ENCODE peak calls at places on chromosomes 13 and 19, in seven cellular contexts. V, B, C, Q, G, S and H are unnamed samples.

GRCh38 chr13:33918199-33918932 is 100.4 kb downstream of the RFC3 start:
- DNase-seq in V (no peak), B (no peak), C (no peak), Q (no peak), G (peak; percentile 63), S (no peak), H (no peak)

GRCh38 chr19:8163781-8164180 is 14.4 kb upstream of the FBN3 start:
- DNase-seq in V (peak; percentile 20), B (no peak), C (no peak), Q (no peak), G (no peak), S (no peak), H (no peak)

GRCh38 chr19:18506101-18506534 is 15.8 kb downstream of the ELL start:
- DNase-seq in V (no peak), B (no peak), C (peak; percentile 78), Q (no peak), G (no peak), S (no peak), H (no peak)

GRCh38 chr19:47613165-47614146 is 4.5 kb downstream of the BICRA start:
- DNase-seq in V (peak; percentile 43), B (no peak), C (no peak), Q (no peak), G (no peak), S (peak; percentile 71), H (no peak)

GRCh38 chr19:47539747-47540311 is 25.0 kb upstream of the NAPA start:
- DNase-seq in V (no peak), B (no peak), C (no peak), Q (no peak), G (no peak), S (no peak), H (no peak)

GRCh38 chr19:31943305-31943704 is 402.1 kb upstream of the ZNF507 start:
- DNase-seq in V (no peak), B (no peak), C (no peak), Q (no peak), G (no peak), S (no peak), H (peak; percentile 43)

GRCh38 chr13:79709526-79709925 is 228.6 kb downstream of the NDFIP2 start:
- DNase-seq in V (no peak), B (no peak), C (no peak), Q (no peak), G (no peak), S (no peak), H (no peak)

GRCh38 chr13:97855570-97855970 is 97.9 kb upstream of the IPO5 start:
- DNase-seq in V (peak; percentile 36), B (no peak), C (no peak), Q (peak; percentile 25), G (no peak), S (no peak), H (peak; percentile 62)

GRCh38 chr19:51359294-51359693 is 6.9 kb downstream of the ETFB start:
- DNase-seq in V (no peak), B (no peak), C (no peak), Q (no peak), G (no peak), S (no peak), H (peak; percentile 54)

GRCh38 chr13:25252229-25252628 is 35.1 kb downstream of the MTMR6 start:
- DNase-seq in V (no peak), B (no peak), C (no peak), Q (no peak), G (no peak), S (no peak), H (no peak)

GRCh38 chr13:20636079-20636478 is 67.4 kb upstream of the IL17D start:
- DNase-seq in V (no peak), B (no peak), C (no peak), Q (no peak), G (no peak), S (no peak), H (no peak)

GRCh38 chr13:50104493-50104892 is 89.2 kb downstream of the KCNRG start:
- DNase-seq in V (no peak), B (no peak), C (no peak), Q (no peak), G (no peak), S (no peak), H (no peak)

GRCh38 chr19:4748589-4748988 is 24.9 kb upstream of the DPP9 start:
- DNase-seq in V (no peak), B (no peak), C (no peak), Q (no peak), G (no peak), S (no peak), H (no peak)

GRCh38 chr13:21683034-21683733 is 12.3 kb downstream of the FGF9 start:
- DNase-seq in V (no peak), B (no peak), C (no peak), Q (no peak), G (no peak), S (no peak), H (no peak)

GRCh38 chr19:11705474-11705873 is 33.3 kb downstream of the ZNF823 start:
- DNase-seq in V (no peak), B (no peak), C (no peak), Q (no peak), G (no peak), S (no peak), H (no peak)

GRCh38 chr13:25117312-25117711 is 21.4 kb downstream of the PABPC3 start:
- DNase-seq in V (no peak), B (no peak), C (no peak), Q (no peak), G (no peak), S (no peak), H (no peak)

GRCh38 chr13:39577833-39578232 is 25.2 kb downstream of the LHFPL6 start:
- DNase-seq in V (no peak), B (no peak), C (no peak), Q (peak; percentile 56), G (no peak), S (no peak), H (no peak)

GRCh38 chr19:47755762-47756626 is 10.6 kb downstream of the NOP53 start:
- DNase-seq in V (no peak), B (no peak), C (no peak), Q (no peak), G (peak; percentile 63), S (no peak), H (no peak)

GRCh38 chr19:45632468-45633196 is 6.6 kb downstream of the EML2 start:
- DNase-seq in V (peak; percentile 30), B (no peak), C (no peak), Q (peak; percentile 77), G (peak; percentile 84), S (peak; percentile 99), H (peak; percentile 70)

GRCh38 chr13:110576070-110576394 is 14.5 kb upstream of the RAB20 start:
- DNase-seq in V (no peak), B (no peak), C (no peak), Q (no peak), G (no peak), S (no peak), H (no peak)

GRCh38 chr13:110574161-110574560 is 12.6 kb upstream of the RAB20 start:
- DNase-seq in V (no peak), B (no peak), C (no peak), Q (no peak), G (no peak), S (no peak), H (peak; percentile 57)

GRCh38 chr13:110572778-110573118 is 11.2 kb upstream of the RAB20 start:
- DNase-seq in V (no peak), B (no peak), C (no peak), Q (no peak), G (no peak), S (no peak), H (no peak)

GRCh38 chr13:110576736-110577476 is 15.4 kb upstream of the RAB20 start:
- DNase-seq in V (no peak), B (no peak), C (no peak), Q (no peak), G (no peak), S (no peak), H (peak; percentile 54)

GRCh38 chr13:110575322-110576069 is 14.0 kb upstream of the RAB20 start:
- DNase-seq in V (no peak), B (no peak), C (peak; percentile 83), Q (peak; percentile 43), G (no peak), S (no peak), H (peak; percentile 52)
- TF ChIP-seq POLR2A in V (no peak), B (no peak), C (no peak), Q (no peak), G (no peak), S (no peak), H (no peak)

GRCh38 chr19:23547816-23548430 is 139.1 kb downstream of the ZNF675 start:
- DNase-seq in V (no peak), B (no peak), C (no peak), Q (no peak), G (no peak), S (no peak), H (no peak)
- H3K9me3 ChIP-seq in V (no peaks in the 10 kb centered on the region), B (no peaks in the 10 kb centered on the region), C (no peaks in the 10 kb centered on the region), Q (no peaks in the 10 kb centered on the region), G (no peaks in the 10 kb centered on the region), S (peaks cover 62% of the 10 kb centered on the region), H (no peaks in the 10 kb centered on the region)

GRCh38 chr19:2233601-2234280 is 2.4 kb downstream of the PLEKHJ1 start:
- DNase-seq in V (no peak), B (no peak), C (no peak), Q (no peak), G (no peak), S (no peak), H (no peak)

GRCh38 chr19:2230029-2230531 is 6.0 kb downstream of the PLEKHJ1 start:
- DNase-seq in V (no peak), B (no peak), C (no peak), Q (no peak), G (no peak), S (no peak), H (no peak)

GRCh38 chr19:2232286-2233151 is 3.6 kb downstream of the PLEKHJ1 start:
- DNase-seq in V (no peak), B (no peak), C (no peak), Q (no peak), G (no peak), S (no peak), H (no peak)

GRCh38 chr19:2230807-2231533 is 5.2 kb downstream of the PLEKHJ1 start:
- DNase-seq in V (no peak), B (no peak), C (no peak), Q (no peak), G (no peak), S (no peak), H (peak; percentile 63)

GRCh38 chr19:2231621-2232221 is 4.4 kb downstream of the PLEKHJ1 start:
- DNase-seq in V (no peak), B (no peak), C (no peak), Q (no peak), G (no peak), S (no peak), H (peak; percentile 63)
- H3K36me3 ChIP-seq in V (no peaks in the 10 kb centered on the region), B (peaks cover 12% of the 10 kb centered on the region), C (peaks cover 59% of the 10 kb centered on the region), Q (peaks cover 23% of the 10 kb centered on the region), G (peaks cover 55% of the 10 kb centered on the region), S (peaks cover 10% of the 10 kb centered on the region), H (no peaks in the 10 kb centered on the region)

DNA sequence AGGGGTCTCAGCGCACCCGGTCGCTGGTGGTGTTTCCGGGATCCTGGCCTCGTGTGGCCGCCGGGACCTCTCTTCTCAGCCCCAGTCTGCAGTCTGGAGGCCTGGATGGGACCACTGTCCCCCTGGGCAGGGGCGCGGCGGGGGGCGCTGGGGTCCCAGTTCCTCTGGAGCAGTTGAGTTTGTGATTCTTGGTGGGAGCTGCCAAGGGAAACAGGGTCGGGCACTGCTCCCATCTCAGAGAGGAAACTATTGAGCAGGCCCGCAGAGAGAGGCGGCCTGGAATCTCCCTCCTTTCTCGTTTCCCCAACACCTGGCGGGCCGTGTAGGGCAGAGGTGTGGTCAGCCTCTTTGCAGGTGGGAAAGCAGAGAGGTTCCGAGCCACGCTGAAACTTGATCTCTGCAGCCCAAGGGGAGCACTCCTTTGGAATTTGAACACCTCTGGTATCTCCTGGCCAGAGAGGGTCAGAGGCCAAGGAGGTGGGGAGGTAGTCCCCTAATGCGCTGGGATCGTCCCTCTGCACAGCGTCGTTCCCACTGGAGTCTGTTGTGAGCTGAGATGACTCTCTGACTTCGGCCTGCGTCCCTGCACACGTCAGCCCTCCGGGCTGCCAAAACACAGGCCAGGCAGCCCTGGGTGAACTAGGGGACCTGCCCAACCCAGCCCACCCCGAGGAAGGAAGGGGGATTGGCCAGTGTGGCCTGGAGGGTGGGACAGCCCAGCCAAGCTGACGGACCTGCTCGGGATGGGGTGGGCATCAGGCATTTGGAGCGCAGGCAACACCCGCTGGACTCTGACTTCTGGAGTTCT is 769 bp downstream of the PLEKHF1 start:
- DNase-seq in V (peak; percentile 54), B (no peak), C (no peak), Q (peak; percentile 69), G (peak; percentile 81), S (peak; percentile 71), H (peak; percentile 53)
- TF ChIP-seq POLR2A in V (peak; percentile 35), B (peak; percentile 32), C (no peak), Q (peak; percentile 47), G (peak; percentile 53), S (no peak), H (no peak)